ENCODE peak calls at places on chromosomes 12 and 14, in eight cellular contexts. A is A549, G is HCT116, C is SK-N-SH, J is GM23338, R is Panc1, H is GM12878, Z is K562. D is an unnamed sample.

GRCh38 chr12:109988903-109989302 is 7.3 kb downstream of the GIT2 start:
- DNase-seq in A (no peak), G (no peak), C (no peak), J (no peak), R (no peak), H (no peak), Z (no peak), D (no peak)

GRCh38 chr14:50620341-50620740 is 47.8 kb downstream of the SAV1 start:
- DNase-seq in A (no peak), G (no peak), C (no peak), J (no peak), R (no peak), H (no peak), Z (no peak), D (no peak)

GRCh38 chr12:4118017-4118510 is 155.5 kb upstream of the CCND2 start:
- DNase-seq in A (no peak), G (no peak), C (no peak), J (no peak), R (no peak), H (peak), Z (no peak), D (peak)

GRCh38 chr12:39872425-39872824 is 233.5 kb downstream of the SLC2A13 start:
- DNase-seq in A (no peak), G (no peak), C (no peak), J (no peak), R (no peak), H (no peak), Z (no peak), D (no peak)

GRCh38 chr12:6767301-6767591 is 1.1 kb downstream of the PTMS start:
- DNase-seq in A (no peak), G (no peak), C (no peak), J (peak), R (no peak), H (no peak), Z (no peak), D (no peak)

GRCh38 chr12:100955139-100955538 is 160.6 kb downstream of the ANO4 start:
- DNase-seq in A (no peak), G (no peak), C (no peak), J (peak), R (no peak), H (no peak), Z (no peak), D (no peak)

GRCh38 chr12:84637926-84638325 is 274.7 kb downstream of the SLC6A15 start:
- DNase-seq in A (no peak), G (no peak), C (no peak), J (peak), R (no peak), H (no peak), Z (no peak), D (no peak)

GRCh38 chr12:39930066-39930465 is 175.8 kb downstream of the SLC2A13 start:
- DNase-seq in A (no peak), G (no peak), C (no peak), J (no peak), R (no peak), H (no peak), Z (no peak), D (no peak)

GRCh38 chr14:99853206-99853605 is 60.0 kb downstream of the EML1 start:
- DNase-seq in A (no peak), G (no peak), C (peak), J (no peak), R (no peak), H (no peak), Z (no peak), D (no peak)

GRCh38 chr14:95885278-95885677 is 8.6 kb downstream of the TUNAR start:
- DNase-seq in A (no peak), G (no peak), C (no peak), J (peak), R (no peak), H (no peak), Z (no peak), D (no peak)

GRCh38 chr12:21615441-21615840 is 10.8 kb upstream of the GYS2 start:
- DNase-seq in A (no peak), G (no peak), C (no peak), J (no peak), R (no peak), H (no peak), Z (no peak), D (no peak)

GRCh38 chr12:27272375-27273028 is 28.4 kb downstream of the STK38L start:
- DNase-seq in A (no peak), G (no peak), C (no peak), J (no peak), R (no peak), H (no peak), Z (no peak), D (no peak)

GRCh38 chr14:98954347-98955000 is 317.5 kb downstream of the BCL11B start:
- DNase-seq in A (no peak), G (no peak), C (no peak), J (no peak), R (no peak), H (no peak), Z (no peak), D (no peak)

GRCh38 chr14:94314890-94315289 is 8.2 kb downstream of the SERPINA6 start:
- DNase-seq in A (no peak), G (no peak), C (no peak), J (no peak), R (no peak), H (no peak), Z (no peak), D (no peak)

GRCh38 chr14:90611936-90612335 is 204.3 kb downstream of the TTC7B start:
- DNase-seq in A (no peak), G (no peak), C (no peak), J (no peak), R (no peak), H (no peak), Z (no peak), D (no peak)

GRCh38 chr12:15171015-15171646 is 50.1 kb downstream of the RERG start:
- DNase-seq in A (peak), G (no peak), C (no peak), J (no peak), R (no peak), H (no peak), Z (no peak), D (no peak)

GRCh38 chr12:57632898-57633825 is at the start of gene B4GALNT1:
- DNase-seq in A (peak), G (peak), C (peak), J (peak), R (no peak), H (no peak), Z (peak), D (peak)

GRCh38 chr12:52633383-52633782 is 15.0 kb upstream of the KRT73 start:
- DNase-seq in A (no peak), G (no peak), C (no peak), J (no peak), R (no peak), H (no peak), Z (no peak), D (no peak)

GRCh38 chr14:32607399-32607798 is 278.3 kb downstream of the AKAP6 start:
- DNase-seq in A (no peak), G (no peak), C (peak), J (no peak), R (no peak), H (no peak), Z (no peak), D (no peak)

GRCh38 chr14:61416587-61416986 is 95.2 kb downstream of the PRKCH start:
- DNase-seq in A (no peak), G (no peak), C (no peak), J (no peak), R (no peak), H (no peak), Z (no peak), D (no peak)

GRCh38 chr14:104229621-104230041 is 91.2 kb downstream of the KIF26A start:
- DNase-seq in A (no peak), G (no peak), C (no peak), J (no peak), R (no peak), H (no peak), Z (no peak), D (no peak)

GRCh38 chr12:49776413-49776812 is 35.1 kb downstream of the TMBIM6 start:
- DNase-seq in A (peak), G (peak), C (peak), J (peak), R (peak), H (no peak), Z (peak), D (peak)

DNA sequence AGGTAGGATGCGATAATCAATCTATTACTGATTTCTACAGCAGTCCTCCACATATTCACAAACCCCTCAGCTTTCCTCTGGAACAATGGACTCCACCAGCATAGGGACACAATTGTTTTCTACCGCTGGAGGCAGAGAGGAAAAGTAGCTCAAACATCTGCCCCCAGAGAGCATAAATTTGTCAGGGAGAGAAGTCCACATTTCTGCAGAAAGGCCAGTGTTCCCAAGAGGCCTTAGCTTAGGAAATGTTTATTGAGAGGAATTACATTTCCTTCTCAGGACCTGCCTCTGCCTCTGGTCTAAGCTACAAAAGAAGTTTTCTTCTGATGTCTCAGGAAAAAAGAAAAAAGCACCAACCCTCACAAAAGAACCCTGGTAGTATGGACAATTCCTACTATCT is 217.8 kb upstream of the BMP4 start:
- DNase-seq in A (no peak), G (no peak), C (no peak), J (no peak), R (no peak), H (no peak), Z (no peak), D (no peak)
- TF ChIP-seq REST in A (no peak), G (no peak), C (no peak), J (no peak), R (no peak), H (no peak), Z (no peak), D (no peak)

GRCh38 chr12:131806654-131807053 is 21.5 kb upstream of the MMP17 start:
- DNase-seq in A (no peak), G (no peak), C (no peak), J (no peak), R (no peak), H (no peak), Z (no peak), D (no peak)
- TF ChIP-seq REST in A (no peak), G (no peak), C (no peak), J (no peak), R (no peak), H (no peak), Z (no peak), D (no peak)

GRCh38 chr14:67263499-67264149 is 22.4 kb downstream of the PALS1 start:
- DNase-seq in A (no peak), G (no peak), C (no peak), J (no peak), R (no peak), H (no peak), Z (no peak), D (no peak)
- TF ChIP-seq REST in A (no peak), G (no peak), C (no peak), J (no peak), R (no peak), H (no peak), Z (no peak), D (no peak)

GRCh38 chr14:55073856-55074255 is 22.4 kb downstream of the MAPK1IP1L start:
- DNase-seq in A (no peak), G (no peak), C (no peak), J (no peak), R (no peak), H (no peak), Z (no peak), D (no peak)
- TF ChIP-seq REST in A (no peak), G (no peak), C (no peak), J (no peak), R (no peak), H (no peak), Z (no peak), D (no peak)

GRCh38 chr12:70640901-70641300 is 3.7 kb upstream of the PTPRB start:
- DNase-seq in A (no peak), G (no peak), C (no peak), J (no peak), R (no peak), H (no peak), Z (no peak), D (no peak)
- TF ChIP-seq REST in A (no peak), G (no peak), C (no peak), J (no peak), R (no peak), H (no peak), Z (no peak), D (no peak)

GRCh38 chr12:29310899-29311298 is 70.1 kb downstream of the ERGIC2 start:
- DNase-seq in A (no peak), G (no peak), C (no peak), J (no peak), R (no peak), H (no peak), Z (no peak), D (no peak)

GRCh38 chr12:29309320-29309902 is 71.6 kb downstream of the ERGIC2 start:
- DNase-seq in A (no peak), G (peak), C (no peak), J (peak), R (no peak), H (no peak), Z (no peak), D (no peak)

GRCh38 chr12:29306682-29307081 is 74.3 kb downstream of the ERGIC2 start:
- DNase-seq in A (no peak), G (no peak), C (no peak), J (no peak), R (no peak), H (no peak), Z (no peak), D (no peak)

GRCh38 chr12:29304388-29304787 is 76.6 kb downstream of the ERGIC2 start:
- DNase-seq in A (no peak), G (no peak), C (no peak), J (no peak), R (no peak), H (no peak), Z (no peak), D (no peak)

GRCh38 chr12:29306267-29306666 is 74.7 kb downstream of the ERGIC2 start:
- DNase-seq in A (no peak), G (no peak), C (no peak), J (no peak), R (no peak), H (no peak), Z (no peak), D (no peak)
- TF ChIP-seq REST in A (no peak), G (no peak), C (no peak), J (no peak), R (no peak), H (no peak), Z (no peak), D (no peak)

D was measured in HL-60.